ENCODE peak calls at places on chromosomes 5 and 9, in eight cellular contexts. E is pancreas; Z is WERI-Rb-1; M is SHP77; P is activated effector memory CD4-positive, alpha-beta T cell treated with Interleukin-2 at 50 U/mL for 16 hours; H is AG04449; X is HTR-8/SVneo; L is RPMI8226. C is an unnamed sample.

GRCh38 chr9:112380102-112380581 is at the start of gene HSDL2:
- DNase-seq in M (no peak), P (no peak), X (no peak), E (no peak), H (no peak), Z (no peak), L (peak), C (peak)

GRCh38 chr9:86354882-86355399 is 731 bp upstream of the TUT7 start:
- DNase-seq in X (no peak), Z (no peak), E (no peak), L (no peak), P (no peak), H (no peak), M (no peak), C (no peak)

GRCh38 chr5:62306494-62307363 is 723 bp downstream of the KIF2A start:
- DNase-seq in Z (peak), L (peak), H (no peak), E (peak), X (peak), M (peak), P (peak), C (peak)

GRCh38 chr5:159316519-159317383 is 13.5 kb downstream of the IL12B start:
- DNase-seq in Z (peak), P (no peak), M (no peak), H (no peak), L (peak), E (no peak), X (peak), C (peak)

GRCh38 chr9:137372693-137373610 is 50.0 kb downstream of the EXD3 start:
- DNase-seq in P (no peak), Z (peak), M (no peak), L (peak), E (peak), H (no peak), X (no peak), C (no peak)

GRCh38 chr9:125787715-125788114 is 40.5 kb downstream of the PBX3 start:
- DNase-seq in P (no peak), Z (no peak), H (no peak), E (no peak), M (no peak), L (no peak), X (no peak), C (no peak)

GRCh38 chr9:123343428-123344272 is 12.3 kb upstream of the CRB2 start:
- DNase-seq in X (no peak), Z (no peak), M (no peak), E (no peak), H (no peak), L (no peak), P (no peak), C (no peak)

GRCh38 chr5:129807162-129807814 is 59.4 kb downstream of the MINAR2 start:
- DNase-seq in H (no peak), X (no peak), L (no peak), Z (no peak), P (no peak), E (no peak), M (no peak), C (no peak)

GRCh38 chr5:170681013-170681433 is 102.5 kb upstream of the GABRP start:
- DNase-seq in Z (no peak), H (no peak), X (peak), P (no peak), E (no peak), L (peak), M (no peak), C (peak)

GRCh38 chr9:98785333-98785933 is 10.9 kb downstream of the ANKS6 start:
- DNase-seq in M (no peak), X (no peak), H (no peak), L (no peak), E (no peak), Z (no peak), P (no peak), C (no peak)

GRCh38 chr5:142698447-142698846 is 12.6 kb upstream of the FGF1 start:
- DNase-seq in L (no peak), H (no peak), X (no peak), E (no peak), P (no peak), Z (no peak), M (no peak), C (no peak)

GRCh38 chr5:9546973-9547947 is 1.4 kb upstream of the SEMA5A start:
- DNase-seq in L (no peak), X (peak), H (peak), Z (no peak), E (no peak), P (no peak), M (no peak), C (no peak)

GRCh38 chr5:39523821-39524220 is 99.0 kb upstream of the DAB2 start:
- DNase-seq in L (no peak), M (no peak), E (no peak), P (no peak), Z (no peak), X (no peak), H (peak), C (no peak)

GRCh38 chr5:65086234-65086886 is 317.6 kb downstream of the CWC27 start:
- DNase-seq in H (no peak), L (no peak), X (no peak), P (no peak), E (no peak), Z (no peak), M (no peak), C (no peak)

GRCh38 chr9:116860509-116861120 is 173.5 kb downstream of the TRIM32 start:
- DNase-seq in M (no peak), H (peak), Z (peak), P (no peak), E (peak), X (peak), L (peak), C (peak)

GRCh38 chr5:66337827-66338226 is 193.7 kb downstream of the SREK1 start:
- DNase-seq in M (no peak), P (no peak), H (no peak), E (no peak), L (no peak), X (no peak), Z (peak), C (no peak)

GRCh38 chr5:73391441-73391871 is 57.1 kb downstream of the FOXD1 start:
- DNase-seq in L (no peak), P (no peak), M (no peak), H (no peak), E (no peak), X (no peak), Z (no peak), C (no peak)

GRCh38 chr9:121598167-121599000 is 53.0 kb upstream of the DAB2IP start:
- DNase-seq in E (peak), L (no peak), P (no peak), H (peak), X (no peak), Z (no peak), M (no peak), C (no peak)

C was measured in stimulated activated naive CD8-positive, alpha-beta T cell treated with anti-CD3 and anti-CD28 coated beads, Interleukin-15, Interleukin-2, amounts not matched to agents 100 U/mL and 50 U/mL, for 24 hours.